ENCODE peak calls at places on chromosomes 11 and 22, in nine cellular contexts. E, B, L, R, A, V, Q, O and K are unnamed samples.
A peak's percentile ranks its signal among the peaks of the same experiment; 100 is the strongest.

GRCh38 chr11:131683131-131683530 is 312.7 kb downstream of the NTM start:
- DNase-seq in L (no peak), O (no peak), V (no peak), Q (no peak), E (no peak), R (no peak), B (no peak), A (no peak), K (no peak)

GRCh38 chr11:1219836-1220810 is 2.7 kb upstream of the MUC5B start:
- DNase-seq in Q (no peak), L (no peak), E (no peak), V (no peak), O (peak; percentile 31), A (no peak), R (no peak), B (no peak), K (no peak)

GRCh38 chr11:1102996-1103395 is 28.3 kb downstream of the MUC2 start:
- DNase-seq in L (no peak), E (no peak), Q (no peak), O (no peak), V (no peak), R (no peak), A (no peak), B (no peak), K (no peak)

GRCh38 chr22:20569059-20570058 is 61.9 kb downstream of the MED15 start:
- DNase-seq in Q (no peak), R (peak; percentile 93), B (no peak), O (peak; percentile 57), L (no peak), E (peak; percentile 72), V (peak; percentile 56), A (peak; percentile 55), K (no peak)

GRCh38 chr22:41596776-41597634 is 7.4 kb upstream of the PMM1 start:
- DNase-seq in E (peak; percentile 40), A (peak; percentile 82), Q (peak; percentile 45), R (no peak), L (peak; percentile 19), V (no peak), B (peak; percentile 28), O (peak; percentile 87), K (peak; percentile 59)

GRCh38 chr22:29268511-29269229 is 602 bp downstream of the EWSR1 start:
- DNase-seq in O (peak; percentile 69), B (no peak), E (peak; percentile 44), A (peak; percentile 66), Q (no peak), L (peak; percentile 61), R (no peak), V (no peak), K (peak; percentile 80)

GRCh38 chr22:50086526-50086925 is 1.3 kb upstream of the MLC1 start:
- DNase-seq in O (no peak), L (no peak), V (no peak), A (no peak), R (no peak), E (peak; percentile 6), Q (no peak), B (no peak), K (no peak)

GRCh38 chr11:120326845-120327281 is 1.8 kb downstream of the TLCD5 start:
- DNase-seq in Q (no peak), B (no peak), V (no peak), A (no peak), E (no peak), R (no peak), O (no peak), L (no peak), K (no peak)

GRCh38 chr22:30903876-30904460 is 64.6 kb downstream of the MORC2 start:
- DNase-seq in A (no peak), L (no peak), R (no peak), V (no peak), B (no peak), Q (no peak), O (no peak), E (no peak), K (no peak)

GRCh38 chr11:7353100-7353499 is 101.4 kb downstream of the SYT9 start:
- DNase-seq in L (no peak), A (no peak), E (peak; percentile 11), Q (peak; percentile 51), B (no peak), O (peak; percentile 43), V (no peak), R (no peak), K (peak; percentile 81)